ENCODE peak calls at places on chromosomes 1 and 21, in five cellular contexts. One of them, this sample, is unnamed.

GRCh38 chr1:116679091-116679827 is 11.7 kb upstream of the IGSF3 start:
- DNase-seq in Panc1: no peak
- DNase-seq in HCT116: no peak
- DNase-seq in GM23338: peak
- DNase-seq in A549: no peak
- DNase-seq in this sample: no peak

GRCh38 chr1:33005812-33006465 is 30.7 kb downstream of the AK2 start:
- DNase-seq in Panc1: no peak
- DNase-seq in A549: no peak
- DNase-seq in HCT116: no peak
- DNase-seq in GM23338: peak
- DNase-seq in this sample: no peak

GRCh38 chr1:107139833-107140702 is 771 bp upstream of the NTNG1 start:
- DNase-seq in GM23338: peak
- DNase-seq in HCT116: no peak
- DNase-seq in A549: no peak
- DNase-seq in Panc1: no peak
- DNase-seq in this sample: peak

GRCh38 chr1:209850342-209850979 is 22.7 kb downstream of the UTP25 start:
- DNase-seq in GM23338: peak
- DNase-seq in Panc1: no peak
- DNase-seq in A549: peak
- DNase-seq in HCT116: peak
- DNase-seq in this sample: peak

GRCh38 chr1:234780112-234780511 is 170.1 kb upstream of the IRF2BP2 start:
- DNase-seq in Panc1: no peak
- DNase-seq in GM23338: no peak
- DNase-seq in A549: no peak
- DNase-seq in HCT116: no peak
- DNase-seq in this sample: no peak

GRCh38 chr1:46131727-46132528 is 501 bp downstream of the PIK3R3 start:
- DNase-seq in A549: peak
- DNase-seq in Panc1: no peak
- DNase-seq in GM23338: peak
- DNase-seq in HCT116: no peak
- DNase-seq in this sample: no peak

GRCh38 chr21:29378814-29379213 is 80.1 kb downstream of the BACH1 start:
- DNase-seq in A549: no peak
- DNase-seq in Panc1: no peak
- DNase-seq in HCT116: no peak
- DNase-seq in GM23338: no peak
- DNase-seq in this sample: no peak

GRCh38 chr1:62337785-62338631 is 18.8 kb upstream of the KANK4 start:
- DNase-seq in HCT116: no peak
- DNase-seq in GM23338: peak
- DNase-seq in A549: no peak
- DNase-seq in Panc1: no peak
- DNase-seq in this sample: no peak

GRCh38 chr21:39313042-39313456 is 383 bp downstream of the BRWD1 start:
- DNase-seq in Panc1: no peak
- DNase-seq in GM23338: peak
- DNase-seq in HCT116: no peak
- DNase-seq in A549: no peak
- DNase-seq in this sample: peak

GRCh38 chr1:163928649-163929048 is 606.9 kb downstream of the NUF2 start:
- DNase-seq in HCT116: no peak
- DNase-seq in A549: no peak
- DNase-seq in Panc1: no peak
- DNase-seq in GM23338: peak
- DNase-seq in this sample: no peak

GRCh38 chr1:222950892-222951291 is 136.1 kb downstream of the DISP1 start:
- DNase-seq in Panc1: no peak
- DNase-seq in HCT116: no peak
- DNase-seq in A549: peak
- DNase-seq in GM23338: no peak
- DNase-seq in this sample: no peak

GRCh38 chr1:2405588-2406295 is 6.6 kb downstream of the PEX10 start:
- DNase-seq in GM23338: no peak
- DNase-seq in Panc1: no peak
- DNase-seq in A549: no peak
- DNase-seq in HCT116: no peak
- DNase-seq in this sample: no peak

GRCh38 chr1:241269116-241269515 is 87.9 kb downstream of the RGS7 start:
- DNase-seq in GM23338: peak
- DNase-seq in A549: peak
- DNase-seq in Panc1: no peak
- DNase-seq in HCT116: no peak
- DNase-seq in this sample: no peak

GRCh38 chr1:218383681-218384080 is 38.5 kb downstream of the TGFB2 start:
- DNase-seq in GM23338: no peak
- DNase-seq in Panc1: no peak
- DNase-seq in A549: peak
- DNase-seq in HCT116: no peak
- DNase-seq in this sample: no peak

GRCh38 chr21:29656504-29657227 is 283.1 kb downstream of the GRIK1 start:
- DNase-seq in Panc1: peak
- DNase-seq in A549: peak
- DNase-seq in GM23338: no peak
- DNase-seq in HCT116: no peak
- DNase-seq in this sample: peak

GRCh38 chr1:200530551-200531261 is 89.8 kb downstream of the KIF14 start:
- DNase-seq in GM23338: no peak
- DNase-seq in Panc1: no peak
- DNase-seq in A549: no peak
- DNase-seq in HCT116: no peak
- DNase-seq in this sample: no peak

DNA sequence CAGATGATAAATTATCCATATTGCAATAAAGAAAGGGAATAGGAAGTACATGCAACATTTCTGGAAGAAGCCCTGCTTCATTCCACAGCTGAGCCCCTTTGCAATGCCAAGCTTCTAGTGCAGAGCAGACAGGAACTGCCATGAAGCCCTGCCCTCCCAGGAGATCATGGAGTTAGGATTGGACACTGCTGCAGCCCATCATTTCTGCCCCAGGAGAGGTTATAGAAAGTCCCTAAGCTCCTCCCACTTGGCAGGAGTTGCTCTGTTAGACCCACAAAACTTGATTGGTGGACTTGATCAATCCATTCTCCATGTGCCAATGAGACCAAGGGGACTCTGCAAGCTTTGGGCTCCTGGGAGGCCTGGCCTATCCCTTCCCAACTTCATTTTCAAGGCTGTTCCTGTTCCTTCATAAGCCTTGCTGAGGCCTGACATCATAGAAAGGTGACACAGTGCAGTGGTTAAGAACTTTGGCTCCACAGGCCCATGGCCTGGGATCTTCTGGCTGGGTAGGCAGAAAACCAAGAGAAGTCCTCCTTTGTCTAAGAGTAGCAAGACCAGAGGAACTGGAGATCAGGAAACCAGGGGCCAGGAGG is 1.3 kb upstream of the LAPTM5 start:
- DNase-seq in Panc1: no peak
- DNase-seq in A549: peak
- DNase-seq in GM23338: peak
- DNase-seq in HCT116: peak
- DNase-seq in this sample: peak
- TF ChIP-seq REST in Panc1: no peak
- TF ChIP-seq REST in A549: no peak
- TF ChIP-seq REST in GM23338: no peak
- TF ChIP-seq REST in HCT116: no peak
- TF ChIP-seq REST in this sample: no peak

DNA sequence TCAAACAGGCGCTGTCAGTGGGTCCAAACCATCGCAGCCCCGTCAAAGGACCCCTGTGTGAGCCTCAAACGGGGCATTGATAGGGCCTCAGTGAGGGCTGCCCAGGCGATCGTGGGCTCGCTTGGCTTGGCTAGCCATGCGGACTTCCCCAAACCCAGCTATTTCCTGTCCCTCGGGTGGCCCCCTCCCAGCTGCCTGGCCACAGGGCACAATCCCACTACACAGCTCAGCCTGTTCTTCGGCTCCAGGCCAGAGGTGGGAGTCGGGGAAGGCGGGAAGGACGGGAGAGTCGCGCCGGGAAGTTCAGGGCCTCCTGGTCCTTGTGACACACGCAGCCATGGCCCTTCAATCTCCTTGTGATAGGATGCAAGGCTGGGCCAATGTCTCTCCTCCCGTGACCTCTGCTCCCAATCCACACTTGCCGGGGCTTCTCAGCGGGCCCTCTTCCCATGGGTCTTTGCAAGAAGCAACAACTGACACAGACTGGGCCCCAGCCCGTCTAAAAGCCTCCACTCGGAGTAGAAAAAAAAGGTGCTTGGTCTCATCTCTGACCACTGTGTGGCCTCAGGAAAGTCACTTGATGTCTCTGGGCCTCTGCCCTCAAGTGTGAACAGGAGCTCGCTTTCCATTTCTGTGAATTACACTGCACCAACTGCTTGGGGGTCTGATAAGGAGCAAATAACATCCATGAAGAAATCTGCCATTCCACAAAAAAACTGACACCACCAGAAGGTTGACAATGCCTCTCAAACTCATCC is 7.1 kb upstream of the MATN1 start:
- DNase-seq in GM23338: no peak
- DNase-seq in A549: no peak
- DNase-seq in Panc1: no peak
- DNase-seq in HCT116: no peak
- DNase-seq in this sample: no peak
- TF ChIP-seq REST in GM23338: no peak
- TF ChIP-seq REST in A549: no peak
- TF ChIP-seq REST in Panc1: no peak
- TF ChIP-seq REST in HCT116: no peak
- TF ChIP-seq REST in this sample: no peak

DNA sequence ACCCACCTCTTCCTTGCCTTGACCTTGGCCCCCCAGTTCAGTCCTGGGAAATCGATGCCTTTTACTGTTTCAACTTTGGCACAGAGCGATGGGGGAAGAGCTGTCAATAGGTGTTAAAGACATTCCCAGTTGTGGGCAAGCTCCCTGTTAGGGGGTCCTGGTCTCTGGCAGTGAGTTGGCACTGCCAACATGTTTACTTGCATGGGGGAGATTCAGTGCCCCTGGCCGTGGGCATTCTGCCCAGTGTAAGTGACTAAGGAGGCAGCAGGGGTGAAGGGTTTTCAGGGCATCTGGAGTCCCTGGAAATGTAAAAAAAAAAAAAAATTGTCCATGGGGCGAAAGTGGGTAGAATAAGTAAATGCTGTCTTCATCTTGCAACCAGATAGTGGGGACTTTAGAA is 407.0 kb downstream of the PTPRU start:
- DNase-seq in Panc1: no peak
- DNase-seq in HCT116: no peak
- DNase-seq in A549: no peak
- DNase-seq in GM23338: no peak
- DNase-seq in this sample: no peak
- TF ChIP-seq REST in Panc1: no peak
- TF ChIP-seq REST in HCT116: no peak
- TF ChIP-seq REST in A549: no peak
- TF ChIP-seq REST in GM23338: no peak
- TF ChIP-seq REST in this sample: no peak

GRCh38 chr1:228308628-228309547 is 97.7 kb downstream of the TRIM11 start:
- DNase-seq in A549: peak
- DNase-seq in HCT116: no peak
- DNase-seq in GM23338: peak
- DNase-seq in Panc1: no peak
- DNase-seq in this sample: no peak
- TF ChIP-seq REST in A549: no peak
- TF ChIP-seq REST in HCT116: no peak
- TF ChIP-seq REST in GM23338: no peak
- TF ChIP-seq REST in Panc1: no peak
- TF ChIP-seq REST in this sample: no peak

This sample was measured in HL-60.